ENCODE peak calls at places on chromosomes 16 and 17, in ten cellular contexts. E, F, X, B, I, Q, N, U, M and R are unnamed samples.

GRCh38 chr17:82449136-82449882 is 1.2 kb downstream of the CYBC1 start:
- DNase-seq in N (peak; percentile 42), U (peak; percentile 91), X (no peak), Q (peak; percentile 76), E (no peak), F (no peak), B (no peak), M (peak; percentile 87), I (peak; percentile 57), R (no peak)

GRCh38 chr16:66493490-66494401 is 56.2 kb downstream of the TK2 start:
- DNase-seq in Q (no peak), X (no peak), F (no peak), M (no peak), E (no peak), U (no peak), B (no peak), I (no peak), N (peak; percentile 5), R (no peak)

GRCh38 chr17:58710948-58711552 is 18.6 kb downstream of the RAD51C start:
- DNase-seq in F (peak; percentile 54), E (peak; percentile 83), N (peak; percentile 16), U (peak; percentile 48), I (no peak), Q (peak; percentile 51), X (no peak), B (peak; percentile 72), M (peak; percentile 57), R (peak; percentile 89)

GRCh38 chr17:13384626-13385025 is 217.1 kb downstream of the HS3ST3A1 start:
- DNase-seq in B (no peak), X (no peak), F (no peak), N (no peak), E (no peak), U (no peak), I (no peak), M (no peak), Q (no peak), R (no peak)

GRCh38 chr17:35586569-35587073 is 501 bp upstream of the AP2B1 start:
- DNase-seq in U (no peak), F (no peak), N (no peak), E (no peak), B (no peak), M (no peak), I (no peak), X (no peak), Q (no peak), R (no peak)

GRCh38 chr16:63690961-63691360 is 1430.9 kb downstream of the CDH11 start:
- DNase-seq in Q (no peak), B (no peak), N (no peak), U (no peak), I (no peak), M (no peak), E (no peak), X (no peak), F (no peak), R (no peak)

GRCh38 chr17:7465481-7466275 is 13.8 kb downstream of the ZBTB4 start:
- DNase-seq in B (no peak), I (no peak), M (no peak), Q (no peak), F (no peak), X (no peak), U (no peak), E (no peak), N (no peak), R (no peak)

GRCh38 chr17:17495448-17496188 is 577 bp downstream of the RASD1 start:
- DNase-seq in I (peak; percentile 46), U (no peak), N (peak; percentile 53), Q (peak; percentile 21), E (no peak), F (peak; percentile 22), B (no peak), M (peak; percentile 54), X (no peak), R (no peak)

GRCh38 chr16:15747937-15748336 is 97.9 kb downstream of the NDE1 start:
- DNase-seq in X (no peak), E (no peak), U (no peak), F (no peak), N (no peak), M (no peak), Q (no peak), I (no peak), B (no peak), R (no peak)

GRCh38 chr17:77098884-77099545 is 41.8 kb upstream of the SEC14L1 start:
- DNase-seq in I (no peak), M (peak; percentile 36), X (no peak), Q (peak; percentile 39), U (no peak), B (peak; percentile 69), E (peak; percentile 91), F (no peak), N (no peak), R (peak; percentile 82)

GRCh38 chr16:88769617-88770458 is 15.2 kb downstream of the PIEZO1 start:
- DNase-seq in F (no peak), N (peak; percentile 78), Q (no peak), E (no peak), B (no peak), I (no peak), U (peak; percentile 36), X (no peak), M (peak; percentile 51), R (no peak)

GRCh38 chr17:8109669-8110455 is 8.5 kb downstream of the ALOXE3 start:
- DNase-seq in B (peak; percentile 72), M (peak; percentile 81), Q (peak; percentile 88), X (no peak), F (peak; percentile 50), E (peak; percentile 41), U (peak; percentile 85), N (peak; percentile 90), I (peak; percentile 58), R (peak; percentile 58)